ENCODE peak calls at places on chromosomes 2 and 18, in four cellular contexts. N is stimulated activated CD4-positive, alpha-beta T cell treated with anti-CD3 and anti-CD28 coated beads, Interleukin-15, amount 100 ng/mL, for 24 hours; U is amygdala; J is ELR. I is an unnamed sample.

GRCh38 chr18:63109789-63110188 is 209.8 kb downstream of the BCL2 start:
- DNase-seq in J (no peak), U (no peak), N (no peak), I (no peak)

GRCh38 chr2:26172866-26173595 is at the start of gene GAREM2:
- DNase-seq in U (no peak), N (no peak), J (peak), I (no peak)

GRCh38 chr2:37652199-37652640 is 19.2 kb downstream of the CDC42EP3 start:
- DNase-seq in J (peak), U (no peak), N (no peak), I (no peak)

GRCh38 chr2:51003345-51004192 is 28.4 kb downstream of the NRXN1 start:
- DNase-seq in J (no peak), N (no peak), U (no peak), I (no peak)

GRCh38 chr2:23209059-23209458 is 175.9 kb upstream of the KLHL29 start:
- DNase-seq in N (no peak), J (no peak), U (no peak), I (no peak)

GRCh38 chr2:238801791-238802190 is 46.1 kb upstream of the TWIST2 start:
- DNase-seq in U (no peak), J (no peak), N (no peak), I (no peak)

GRCh38 chr18:23529597-23529996 is 26.3 kb downstream of the RMC1 start:
- DNase-seq in J (peak), N (no peak), U (no peak), I (no peak)

GRCh38 chr2:241741016-241741415 is 6.6 kb downstream of the D2HGDH start:
- DNase-seq in J (peak), N (peak), U (no peak), I (no peak)

GRCh38 chr2:186862869-186863709 is 14.1 kb upstream of the ZSWIM2 start:
- DNase-seq in U (no peak), J (peak), N (no peak), I (no peak)

GRCh38 chr2:48339451-48339850 is 190.5 kb upstream of the STON1 start:
- DNase-seq in N (no peak), J (peak), U (no peak), I (no peak)

GRCh38 chr2:20634430-20635095 is 16.3 kb downstream of the HS1BP3 start:
- DNase-seq in J (peak), N (no peak), U (no peak), I (no peak)

GRCh38 chr2:134446431-134447091 is 192.7 kb downstream of the MGAT5 start:
- DNase-seq in J (peak), U (no peak), N (no peak), I (no peak)

GRCh38 chr2:164954954-164955701 is at the start of gene SLC38A11:
- DNase-seq in N (no peak), J (peak), U (no peak), I (no peak)

GRCh38 chr2:146246017-146246733 is 1598.7 kb upstream of the ACVR2A start:
- DNase-seq in N (no peak), J (peak), U (no peak), I (no peak)

GRCh38 chr18:66727991-66728390 is 124.1 kb upstream of the CDH19 start:
- DNase-seq in J (no peak), U (no peak), N (no peak), I (no peak)

GRCh38 chr2:95359501-95359930 is 43.0 kb upstream of the FAHD2A start:
- DNase-seq in N (no peak), J (no peak), U (no peak), I (no peak)

GRCh38 chr2:233360771-233361176 is 6.5 kb downstream of the DGKD start:
- DNase-seq in J (no peak), U (no peak), N (no peak), I (no peak)

GRCh38 chr18:36490907-36491306 is 193.4 kb downstream of the FHOD3 start:
- DNase-seq in N (no peak), U (no peak), J (no peak), I (no peak)

GRCh38 chr2:230762317-230762896 is 49.8 kb downstream of the CAB39 start:
- DNase-seq in U (no peak), J (peak), N (peak), I (peak)

GRCh38 chr18:50119363-50119762 is 75.6 kb downstream of the MYO5B start:
- DNase-seq in N (no peak), J (no peak), U (no peak), I (no peak)

I was measured in DND-41.